ENCODE peak calls at places on chromosomes 5 and 9, in nine cellular contexts. P is aorta; A is GM06990; O is lung microvascular endothelial cell; B is cerebellar nuclear complex; N is RWPE2; F is epithelial cell of proximal tubule; T is activated CD4-positive, alpha-beta T cell treated with anti-CD3 and anti-CD28 coated beads, Interleukin-2, amount 10 ng/mL, durations not matched to agents 7 days and 5 days; V is retina. E is an unnamed sample.

GRCh38 chr9:130053504-130054427 is at the start of gene GPR107:
- DNase-seq in P (peak), T (peak), N (no peak), V (peak), O (peak), F (no peak), A (peak), B (no peak), E (peak)

GRCh38 chr5:140295414-140295813 is 7.5 kb downstream of the PFDN1 start:
- DNase-seq in F (peak), P (no peak), N (peak), A (no peak), O (peak), T (no peak), B (no peak), V (no peak), E (peak)

GRCh38 chr9:133897675-133898074 is 94.4 kb downstream of the VAV2 start:
- DNase-seq in A (no peak), T (no peak), P (no peak), O (no peak), N (no peak), V (no peak), F (no peak), B (no peak), E (no peak)

GRCh38 chr5:143261748-143262392 is 141.6 kb downstream of the NR3C1 start:
- DNase-seq in F (no peak), N (no peak), P (no peak), O (no peak), T (no peak), V (no peak), B (no peak), A (no peak), E (no peak)

GRCh38 chr9:15423328-15423985 is 781 bp downstream of the SNAPC3 start:
- DNase-seq in A (no peak), B (no peak), O (peak), P (no peak), T (peak), N (no peak), V (no peak), F (no peak), E (no peak)

GRCh38 chr5:76701298-76701697 is 14.6 kb upstream of the F2R start:
- DNase-seq in N (peak), B (no peak), P (no peak), V (no peak), F (peak), T (no peak), O (peak), A (no peak), E (no peak)

GRCh38 chr9:135015986-135016640 is 71.4 kb upstream of the OLFM1 start:
- DNase-seq in B (no peak), F (no peak), T (no peak), A (no peak), P (peak), N (peak), V (no peak), O (no peak), E (peak)

GRCh38 chr9:115141612-115142011 is 23.7 kb upstream of the TNC start:
- DNase-seq in P (no peak), V (no peak), O (no peak), F (no peak), T (no peak), A (no peak), B (no peak), N (no peak), E (no peak)

GRCh38 chr9:87718852-87719612 is 6.9 kb upstream of the CTSL start:
- DNase-seq in V (no peak), T (no peak), A (no peak), N (no peak), B (no peak), P (no peak), O (no peak), F (no peak), E (no peak)

GRCh38 chr5:57494104-57495098 is 11.8 kb upstream of the ACTBL2 start:
- DNase-seq in A (no peak), B (no peak), O (peak), N (peak), T (peak), F (peak), V (no peak), P (peak), E (peak)

GRCh38 chr5:12861891-12862290 is 957.6 kb upstream of the CTNND2 start:
- DNase-seq in V (no peak), F (no peak), P (no peak), B (no peak), N (no peak), T (no peak), A (no peak), O (no peak), E (no peak)

GRCh38 chr5:1111727-1112289 is at the start of gene SLC12A7:
- DNase-seq in B (no peak), F (no peak), A (peak), P (peak), O (peak), N (no peak), T (peak), V (peak), E (peak)

GRCh38 chr5:148790545-148791333 is 35.7 kb upstream of the ADRB2 start:
- DNase-seq in V (no peak), T (no peak), O (peak), F (no peak), N (peak), P (no peak), A (no peak), B (no peak), E (no peak)

GRCh38 chr9:128637656-128638055 is 19.0 kb downstream of the DYNC2I2 start:
- DNase-seq in P (no peak), O (peak), N (no peak), V (no peak), A (no peak), F (no peak), B (no peak), T (no peak), E (no peak)

GRCh38 chr9:116686693-116687073 is 422 bp upstream of the TRIM32 start:
- DNase-seq in T (no peak), A (no peak), F (no peak), O (no peak), V (no peak), N (no peak), B (no peak), P (no peak), E (no peak)

GRCh38 chr9:138043061-138043410 is 165.5 kb downstream of the CACNA1B start:
- DNase-seq in A (no peak), O (no peak), V (no peak), P (no peak), T (peak), N (no peak), F (no peak), B (no peak), E (no peak)

E was measured in NCI-H1105.